ENCODE peak calls at places on chromosomes 7 and 10, in seven cellular contexts. One of them, this sample, is unnamed.

GRCh38 chr7:50751136-50751535 is 31.6 kb downstream of the GRB10 start:
- DNase-seq in sigmoid colon: no peak
- DNase-seq in NT2/D1: no peak
- DNase-seq in cardiac fibroblast: no peak
- DNase-seq in neuronal stem cell: no peak
- DNase-seq in AG09309: no peak
- DNase-seq in right lobe of liver: no peak
- DNase-seq in this sample: no peak

GRCh38 chr7:509426-509825 is 10.2 kb downstream of the PDGFA start:
- DNase-seq in AG09309: no peak
- DNase-seq in cardiac fibroblast: no peak
- DNase-seq in sigmoid colon: peak
- DNase-seq in right lobe of liver: no peak
- DNase-seq in neuronal stem cell: no peak
- DNase-seq in NT2/D1: no peak
- DNase-seq in this sample: no peak

GRCh38 chr10:51699475-51700227 is at the start of gene CSTF2T:
- DNase-seq in right lobe of liver: peak
- DNase-seq in neuronal stem cell: peak
- DNase-seq in AG09309: peak
- DNase-seq in sigmoid colon: peak
- DNase-seq in cardiac fibroblast: peak
- DNase-seq in NT2/D1: peak
- DNase-seq in this sample: peak

GRCh38 chr7:84042110-84042539 is 152.5 kb downstream of the SEMA3A start:
- DNase-seq in AG09309: peak
- DNase-seq in neuronal stem cell: no peak
- DNase-seq in right lobe of liver: no peak
- DNase-seq in sigmoid colon: no peak
- DNase-seq in NT2/D1: no peak
- DNase-seq in cardiac fibroblast: peak
- DNase-seq in this sample: peak

GRCh38 chr7:101645951-101646350 is 16.9 kb upstream of the MYL10 start:
- DNase-seq in AG09309: no peak
- DNase-seq in right lobe of liver: no peak
- DNase-seq in cardiac fibroblast: no peak
- DNase-seq in sigmoid colon: no peak
- DNase-seq in NT2/D1: no peak
- DNase-seq in neuronal stem cell: no peak
- DNase-seq in this sample: no peak

GRCh38 chr7:163298-163695 is 29.1 kb upstream of the FAM20C start:
- DNase-seq in neuronal stem cell: no peak
- DNase-seq in right lobe of liver: no peak
- DNase-seq in NT2/D1: no peak
- DNase-seq in sigmoid colon: no peak
- DNase-seq in AG09309: no peak
- DNase-seq in cardiac fibroblast: no peak
- DNase-seq in this sample: no peak

GRCh38 chr7:114944742-114945625 is 23.1 kb downstream of the MDFIC start:
- DNase-seq in neuronal stem cell: peak
- DNase-seq in sigmoid colon: peak
- DNase-seq in right lobe of liver: no peak
- DNase-seq in AG09309: peak
- DNase-seq in NT2/D1: no peak
- DNase-seq in cardiac fibroblast: peak
- DNase-seq in this sample: peak

GRCh38 chr10:24784061-24784460 is 60.4 kb upstream of the ARHGAP21 start:
- DNase-seq in AG09309: no peak
- DNase-seq in right lobe of liver: no peak
- DNase-seq in NT2/D1: no peak
- DNase-seq in sigmoid colon: no peak
- DNase-seq in neuronal stem cell: no peak
- DNase-seq in cardiac fibroblast: no peak
- DNase-seq in this sample: no peak

GRCh38 chr7:111708072-111708471 is 145.8 kb upstream of the IMMP2L start:
- DNase-seq in cardiac fibroblast: no peak
- DNase-seq in AG09309: no peak
- DNase-seq in NT2/D1: no peak
- DNase-seq in sigmoid colon: no peak
- DNase-seq in right lobe of liver: no peak
- DNase-seq in neuronal stem cell: no peak
- DNase-seq in this sample: no peak

GRCh38 chr7:114297121-114297520 is 117.5 kb upstream of the FOXP2 start:
- DNase-seq in cardiac fibroblast: no peak
- DNase-seq in NT2/D1: no peak
- DNase-seq in right lobe of liver: no peak
- DNase-seq in neuronal stem cell: no peak
- DNase-seq in sigmoid colon: no peak
- DNase-seq in AG09309: no peak
- DNase-seq in this sample: no peak

GRCh38 chr10:99560277-99561126 is 27.8 kb downstream of the NKX2-3 start:
- DNase-seq in neuronal stem cell: peak
- DNase-seq in AG09309: peak
- DNase-seq in sigmoid colon: peak
- DNase-seq in cardiac fibroblast: peak
- DNase-seq in right lobe of liver: no peak
- DNase-seq in NT2/D1: no peak
- DNase-seq in this sample: no peak

GRCh38 chr7:159153511-159153910 is 8.8 kb upstream of the VIPR2 start:
- DNase-seq in cardiac fibroblast: no peak
- DNase-seq in NT2/D1: no peak
- DNase-seq in AG09309: no peak
- DNase-seq in neuronal stem cell: no peak
- DNase-seq in right lobe of liver: no peak
- DNase-seq in sigmoid colon: no peak
- DNase-seq in this sample: no peak

GRCh38 chr10:11437391-11438241 is 173.8 kb downstream of the USP6NL start:
- DNase-seq in NT2/D1: no peak
- DNase-seq in AG09309: no peak
- DNase-seq in neuronal stem cell: no peak
- DNase-seq in right lobe of liver: peak
- DNase-seq in cardiac fibroblast: no peak
- DNase-seq in sigmoid colon: no peak
- DNase-seq in this sample: no peak

GRCh38 chr7:129774871-129775694 is 163.6 kb downstream of the NRF1 start:
- DNase-seq in AG09309: no peak
- DNase-seq in NT2/D1: no peak
- DNase-seq in right lobe of liver: no peak
- DNase-seq in cardiac fibroblast: no peak
- DNase-seq in sigmoid colon: no peak
- DNase-seq in neuronal stem cell: no peak
- DNase-seq in this sample: no peak

GRCh38 chr7:158396982-158397862 is 190.4 kb downstream of the PTPRN2 start:
- DNase-seq in AG09309: no peak
- DNase-seq in right lobe of liver: no peak
- DNase-seq in NT2/D1: no peak
- DNase-seq in cardiac fibroblast: no peak
- DNase-seq in sigmoid colon: no peak
- DNase-seq in neuronal stem cell: no peak
- DNase-seq in this sample: no peak

GRCh38 chr10:119348516-119349240 is 141.3 kb downstream of the GRK5 start:
- DNase-seq in sigmoid colon: peak
- DNase-seq in AG09309: no peak
- DNase-seq in cardiac fibroblast: peak
- DNase-seq in NT2/D1: no peak
- DNase-seq in neuronal stem cell: no peak
- DNase-seq in right lobe of liver: no peak
- DNase-seq in this sample: no peak

GRCh38 chr10:70605153-70605552 is 2.6 kb upstream of the PRF1 start:
- DNase-seq in sigmoid colon: no peak
- DNase-seq in cardiac fibroblast: no peak
- DNase-seq in neuronal stem cell: no peak
- DNase-seq in AG09309: no peak
- DNase-seq in NT2/D1: no peak
- DNase-seq in right lobe of liver: no peak
- DNase-seq in this sample: no peak

GRCh38 chr10:57955076-57955475 is 312.6 kb downstream of the IPMK start:
- DNase-seq in NT2/D1: no peak
- DNase-seq in right lobe of liver: no peak
- DNase-seq in sigmoid colon: no peak
- DNase-seq in cardiac fibroblast: peak
- DNase-seq in neuronal stem cell: no peak
- DNase-seq in AG09309: peak
- DNase-seq in this sample: peak

GRCh38 chr10:95260909-95261552 is 29.8 kb downstream of the PDLIM1 start:
- DNase-seq in sigmoid colon: no peak
- DNase-seq in AG09309: no peak
- DNase-seq in neuronal stem cell: no peak
- DNase-seq in right lobe of liver: no peak
- DNase-seq in cardiac fibroblast: peak
- DNase-seq in NT2/D1: no peak
- DNase-seq in this sample: no peak

GRCh38 chr10:127947206-127947605 is 40.3 kb downstream of the PTPRE start:
- DNase-seq in right lobe of liver: no peak
- DNase-seq in AG09309: no peak
- DNase-seq in neuronal stem cell: no peak
- DNase-seq in cardiac fibroblast: peak
- DNase-seq in sigmoid colon: no peak
- DNase-seq in NT2/D1: no peak
- DNase-seq in this sample: no peak

GRCh38 chr10:30355601-30356000 is 6.5 kb upstream of the MTPAP start:
- DNase-seq in right lobe of liver: no peak
- DNase-seq in cardiac fibroblast: no peak
- DNase-seq in NT2/D1: no peak
- DNase-seq in neuronal stem cell: no peak
- DNase-seq in AG09309: no peak
- DNase-seq in sigmoid colon: no peak
- DNase-seq in this sample: no peak

GRCh38 chr10:70293169-70293813 is 9.5 kb upstream of the NPFFR1 start:
- DNase-seq in sigmoid colon: no peak
- DNase-seq in AG09309: no peak
- DNase-seq in NT2/D1: no peak
- DNase-seq in cardiac fibroblast: no peak
- DNase-seq in right lobe of liver: no peak
- DNase-seq in neuronal stem cell: no peak
- DNase-seq in this sample: no peak

GRCh38 chr10:87844837-87845623 is 18.3 kb downstream of the KLLN start:
- DNase-seq in right lobe of liver: no peak
- DNase-seq in sigmoid colon: no peak
- DNase-seq in AG09309: no peak
- DNase-seq in NT2/D1: no peak
- DNase-seq in cardiac fibroblast: peak
- DNase-seq in neuronal stem cell: no peak
- DNase-seq in this sample: no peak

GRCh38 chr10:31687545-31688482 is 240.8 kb downstream of the ARHGAP12 start:
- DNase-seq in sigmoid colon: no peak
- DNase-seq in cardiac fibroblast: no peak
- DNase-seq in AG09309: no peak
- DNase-seq in NT2/D1: no peak
- DNase-seq in neuronal stem cell: no peak
- DNase-seq in right lobe of liver: no peak
- DNase-seq in this sample: no peak

GRCh38 chr7:137832382-137832781 is 14.4 kb downstream of the DGKI start:
- DNase-seq in right lobe of liver: no peak
- DNase-seq in cardiac fibroblast: no peak
- DNase-seq in sigmoid colon: no peak
- DNase-seq in AG09309: no peak
- DNase-seq in NT2/D1: no peak
- DNase-seq in neuronal stem cell: no peak
- DNase-seq in this sample: no peak

GRCh38 chr10:14588084-14588937 is 186.4 kb downstream of the FAM107B start:
- DNase-seq in cardiac fibroblast: peak
- DNase-seq in neuronal stem cell: no peak
- DNase-seq in AG09309: peak
- DNase-seq in right lobe of liver: no peak
- DNase-seq in sigmoid colon: no peak
- DNase-seq in NT2/D1: no peak
- DNase-seq in this sample: peak

GRCh38 chr10:78600740-78601139 is 468.0 kb upstream of the ZMIZ1 start:
- DNase-seq in NT2/D1: no peak
- DNase-seq in AG09309: peak
- DNase-seq in right lobe of liver: no peak
- DNase-seq in neuronal stem cell: no peak
- DNase-seq in cardiac fibroblast: no peak
- DNase-seq in sigmoid colon: no peak
- DNase-seq in this sample: no peak

GRCh38 chr10:107169516-107169915 is 5.0 kb upstream of the SORCS1 start:
- DNase-seq in right lobe of liver: no peak
- DNase-seq in AG09309: no peak
- DNase-seq in cardiac fibroblast: no peak
- DNase-seq in sigmoid colon: no peak
- DNase-seq in NT2/D1: no peak
- DNase-seq in neuronal stem cell: no peak
- DNase-seq in this sample: no peak

GRCh38 chr10:7915923-7916322 is 97.6 kb downstream of the TAF3 start:
- DNase-seq in sigmoid colon: no peak
- DNase-seq in AG09309: peak
- DNase-seq in right lobe of liver: no peak
- DNase-seq in NT2/D1: no peak
- DNase-seq in cardiac fibroblast: peak
- DNase-seq in neuronal stem cell: no peak
- DNase-seq in this sample: peak

GRCh38 chr7:44615149-44615611 is 8.8 kb downstream of the OGDH start:
- DNase-seq in NT2/D1: no peak
- DNase-seq in cardiac fibroblast: peak
- DNase-seq in right lobe of liver: no peak
- DNase-seq in sigmoid colon: peak
- DNase-seq in AG09309: no peak
- DNase-seq in neuronal stem cell: no peak
- DNase-seq in this sample: no peak
- H3K4me3 ChIP-seq in NT2/D1: no peak
- H3K4me3 ChIP-seq in cardiac fibroblast: no peak
- H3K4me3 ChIP-seq in right lobe of liver: no peak
- H3K4me3 ChIP-seq in sigmoid colon: no peak
- H3K4me3 ChIP-seq in AG09309: no peak
- H3K4me3 ChIP-seq in neuronal stem cell: no peak
- H3K4me3 ChIP-seq in this sample: no peak

GRCh38 chr10:74039561-74040145 is 41.7 kb downstream of the VCL start:
- DNase-seq in right lobe of liver: no peak
- DNase-seq in neuronal stem cell: no peak
- DNase-seq in AG09309: peak
- DNase-seq in NT2/D1: no peak
- DNase-seq in cardiac fibroblast: peak
- DNase-seq in sigmoid colon: peak
- DNase-seq in this sample: no peak
- H3K4me3 ChIP-seq in right lobe of liver: no peak
- H3K4me3 ChIP-seq in neuronal stem cell: no peak
- H3K4me3 ChIP-seq in AG09309: no peak
- H3K4me3 ChIP-seq in NT2/D1: no peak
- H3K4me3 ChIP-seq in cardiac fibroblast: no peak
- H3K4me3 ChIP-seq in sigmoid colon: no peak
- H3K4me3 ChIP-seq in this sample: no peak

GRCh38 chr7:105816954-105817615 is 59.3 kb downstream of the ATXN7L1 start:
- DNase-seq in neuronal stem cell: no peak
- DNase-seq in right lobe of liver: no peak
- DNase-seq in NT2/D1: no peak
- DNase-seq in AG09309: no peak
- DNase-seq in cardiac fibroblast: no peak
- DNase-seq in sigmoid colon: no peak
- DNase-seq in this sample: no peak
- H3K4me3 ChIP-seq in neuronal stem cell: no peak
- H3K4me3 ChIP-seq in right lobe of liver: no peak
- H3K4me3 ChIP-seq in NT2/D1: no peak
- H3K4me3 ChIP-seq in AG09309: no peak
- H3K4me3 ChIP-seq in cardiac fibroblast: no peak
- H3K4me3 ChIP-seq in sigmoid colon: no peak
- H3K4me3 ChIP-seq in this sample: no peak

DNA sequence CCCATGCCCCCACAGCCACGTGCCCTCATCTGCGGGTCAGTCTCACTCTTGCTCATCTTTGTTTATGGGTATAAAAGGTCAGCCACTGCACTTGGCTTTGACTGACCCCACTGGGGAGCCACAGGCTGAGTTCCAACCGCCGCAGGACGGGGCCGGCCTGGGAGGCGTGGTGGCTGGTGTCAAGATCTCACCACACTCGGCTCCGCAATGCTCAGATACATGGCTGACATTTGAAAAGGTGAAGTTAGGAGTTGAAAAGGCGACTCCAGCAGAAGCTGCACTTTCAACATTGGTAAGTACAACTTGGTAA is 14.9 kb downstream of the TUBGCP2 start:
- DNase-seq in cardiac fibroblast: no peak
- DNase-seq in right lobe of liver: no peak
- DNase-seq in NT2/D1: no peak
- DNase-seq in AG09309: no peak
- DNase-seq in neuronal stem cell: no peak
- DNase-seq in sigmoid colon: no peak
- DNase-seq in this sample: no peak
- H3K4me3 ChIP-seq in cardiac fibroblast: no peak
- H3K4me3 ChIP-seq in right lobe of liver: no peak
- H3K4me3 ChIP-seq in NT2/D1: no peak
- H3K4me3 ChIP-seq in AG09309: no peak
- H3K4me3 ChIP-seq in neuronal stem cell: no peak
- H3K4me3 ChIP-seq in sigmoid colon: no peak
- H3K4me3 ChIP-seq in this sample: no peak